ENCODE peak calls at places on chromosomes 6 and 20, in five cellular contexts. One of them, this sample, is unnamed.

GRCh38 chr20:21534453-21534852 is 20.6 kb upstream of the NKX2-2 start:
- DNase-seq in uterus: no peak
- DNase-seq in Peyer's patch: no peak
- DNase-seq in spleen: no peak
- DNase-seq in sigmoid colon: no peak
- DNase-seq in this sample: peak; percentile 51

GRCh38 chr6:15260099-15260821 is 14.4 kb downstream of the JARID2 start:
- DNase-seq in uterus: no peak
- DNase-seq in Peyer's patch: no peak
- DNase-seq in spleen: no peak
- DNase-seq in sigmoid colon: no peak
- DNase-seq in this sample: no peak

GRCh38 chr6:48080227-48081009 is 30.6 kb downstream of the PTCHD4 start:
- DNase-seq in uterus: no peak
- DNase-seq in Peyer's patch: no peak
- DNase-seq in spleen: no peak
- DNase-seq in sigmoid colon: no peak
- DNase-seq in this sample: no peak

GRCh38 chr6:7463785-7464184 is 74.2 kb downstream of the RIOK1 start:
- DNase-seq in uterus: no peak
- DNase-seq in Peyer's patch: peak; percentile 60
- DNase-seq in spleen: no peak
- DNase-seq in sigmoid colon: no peak
- DNase-seq in this sample: no peak

GRCh38 chr6:14406616-14407343 is 289.2 kb downstream of the CD83 start:
- DNase-seq in uterus: no peak
- DNase-seq in Peyer's patch: no peak
- DNase-seq in spleen: no peak
- DNase-seq in sigmoid colon: no peak
- DNase-seq in this sample: no peak

GRCh38 chr6:47592466-47592865 is 105.9 kb upstream of the ADGRF4 start:
- DNase-seq in uterus: no peak
- DNase-seq in Peyer's patch: no peak
- DNase-seq in spleen: no peak
- DNase-seq in sigmoid colon: no peak
- DNase-seq in this sample: no peak

GRCh38 chr6:55445648-55446204 is 118.5 kb downstream of the GFRAL start:
- DNase-seq in uterus: no peak
- DNase-seq in Peyer's patch: no peak
- DNase-seq in spleen: no peak
- DNase-seq in sigmoid colon: no peak
- DNase-seq in this sample: no peak

GRCh38 chr6:142444800-142445405 is 143.1 kb downstream of the ADGRG6 start:
- DNase-seq in uterus: no peak
- DNase-seq in Peyer's patch: no peak
- DNase-seq in spleen: no peak
- DNase-seq in sigmoid colon: no peak
- DNase-seq in this sample: no peak

GRCh38 chr20:20452254-20452676 is 84.4 kb downstream of the INSM1 start:
- DNase-seq in uterus: no peak
- DNase-seq in Peyer's patch: peak; percentile 75
- DNase-seq in spleen: peak; percentile 91
- DNase-seq in sigmoid colon: no peak
- DNase-seq in this sample: no peak

GRCh38 chr6:132096245-132096644 is 145.1 kb upstream of the CCN2 start:
- DNase-seq in uterus: no peak
- DNase-seq in Peyer's patch: no peak
- DNase-seq in spleen: no peak
- DNase-seq in sigmoid colon: no peak
- DNase-seq in this sample: no peak

GRCh38 chr6:29011276-29011734 is 6.2 kb upstream of the ZNF311 start:
- DNase-seq in uterus: peak; percentile 30
- DNase-seq in Peyer's patch: peak; percentile 56
- DNase-seq in spleen: no peak
- DNase-seq in sigmoid colon: peak; percentile 76
- DNase-seq in this sample: peak; percentile 45

GRCh38 chr20:23613676-23614075 is 8.0 kb upstream of the CST9 start:
- DNase-seq in uterus: peak; percentile 40
- DNase-seq in Peyer's patch: no peak
- DNase-seq in spleen: no peak
- DNase-seq in sigmoid colon: no peak
- DNase-seq in this sample: no peak

GRCh38 chr20:48725589-48725991 is 102.2 kb downstream of the PREX1 start:
- DNase-seq in uterus: no peak
- DNase-seq in Peyer's patch: no peak
- DNase-seq in spleen: no peak
- DNase-seq in sigmoid colon: peak; percentile 35
- DNase-seq in this sample: no peak

DNA sequence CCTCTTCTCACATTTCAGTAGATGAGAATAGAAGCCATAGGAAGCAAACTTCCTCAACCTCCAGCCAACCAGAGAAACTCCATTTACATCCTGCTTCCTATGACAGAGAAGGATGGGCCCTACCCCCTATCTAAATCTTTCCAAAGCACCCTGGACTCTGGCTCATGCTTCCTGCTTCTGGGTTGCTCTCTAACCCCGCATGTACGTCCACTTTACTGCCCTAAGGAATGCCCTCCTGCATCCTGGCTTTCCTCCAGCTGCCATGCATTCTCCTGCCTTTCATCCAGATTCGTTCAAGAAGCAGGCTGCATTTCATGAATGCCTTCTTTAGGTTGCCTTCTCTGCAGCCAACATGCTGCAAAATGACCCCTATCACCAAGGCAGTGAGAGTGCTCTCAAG is 91.9 kb downstream of the FAM217A start:
- DNase-seq in uterus: no peak
- DNase-seq in Peyer's patch: no peak
- DNase-seq in spleen: no peak
- DNase-seq in sigmoid colon: no peak
- DNase-seq in this sample: peak; percentile 30
- TF ChIP-seq POLR2A in uterus: no peak
- TF ChIP-seq POLR2A in Peyer's patch: no peak
- TF ChIP-seq POLR2A in spleen: no peak
- TF ChIP-seq POLR2A in sigmoid colon: no peak
- TF ChIP-seq POLR2A in this sample: no peak

GRCh38 chr6:98904096-98904495 is 43.6 kb downstream of the FBXL4 start:
- DNase-seq in uterus: no peak
- DNase-seq in Peyer's patch: no peak
- DNase-seq in spleen: no peak
- DNase-seq in sigmoid colon: no peak
- DNase-seq in this sample: no peak
- H3K36me3 ChIP-seq in uterus: no peaks in the 10 kb centered on the region
- H3K36me3 ChIP-seq in Peyer's patch: no peaks in the 10 kb centered on the region
- H3K36me3 ChIP-seq in spleen: peaks cover 15% of the 10 kb centered on the region
- H3K36me3 ChIP-seq in sigmoid colon: no peaks in the 10 kb centered on the region
- H3K36me3 ChIP-seq in this sample: peaks cover 8% of the 10 kb centered on the region

GRCh38 chr6:26055670-26056582 is 31.3 kb upstream of the HFE start:
- DNase-seq in uterus: peak; percentile 92
- DNase-seq in Peyer's patch: peak; percentile 98
- DNase-seq in spleen: peak; percentile 98
- DNase-seq in sigmoid colon: peak; percentile 98
- DNase-seq in this sample: peak; percentile 89
- TF ChIP-seq CTCF in uterus: peak; percentile 15
- TF ChIP-seq CTCF in Peyer's patch: no peak
- TF ChIP-seq CTCF in spleen: no peak
- TF ChIP-seq CTCF in sigmoid colon: no peak
- TF ChIP-seq CTCF in this sample: no peak

GRCh38 chr20:53926428-53927028 is 143.9 kb downstream of the BCAS1 start:
- DNase-seq in uterus: no peak
- DNase-seq in Peyer's patch: peak; percentile 78
- DNase-seq in spleen: no peak
- DNase-seq in sigmoid colon: no peak
- DNase-seq in this sample: peak; percentile 47
- TF ChIP-seq POLR2A in uterus: no peak
- TF ChIP-seq POLR2A in Peyer's patch: peak; percentile 28
- TF ChIP-seq POLR2A in spleen: no peak
- TF ChIP-seq POLR2A in sigmoid colon: no peak
- TF ChIP-seq POLR2A in this sample: no peak

GRCh38 chr20:35039146-35039545 is 53.5 kb downstream of the TRPC4AP start:
- DNase-seq in uterus: no peak
- DNase-seq in Peyer's patch: peak; percentile 79
- DNase-seq in spleen: no peak
- DNase-seq in sigmoid colon: no peak
- DNase-seq in this sample: peak; percentile 60
- H3K36me3 ChIP-seq in uterus: no peaks in the 10 kb centered on the region
- H3K36me3 ChIP-seq in Peyer's patch: no peaks in the 10 kb centered on the region
- H3K36me3 ChIP-seq in spleen: peaks cover 15% of the 10 kb centered on the region
- H3K36me3 ChIP-seq in sigmoid colon: peaks cover 9% of the 10 kb centered on the region
- H3K36me3 ChIP-seq in this sample: peaks cover 14% of the 10 kb centered on the region

This sample was measured in body of pancreas.